ENCODE peak calls at places on chromosome 4, in six cellular contexts. L is left cardiac atrium, P is NCI-H1105, K is uterus, G is fibroblast of mammary gland, E is HepG2. C is an unnamed sample.

GRCh38 chr4:165055601-165056000 is 1.9 kb downstream of the TRIM75 start:
- DNase-seq in L (no peak), P (no peak), K (no peak), G (no peak), E (no peak), C (no peak)

GRCh38 chr4:74544655-74545361 is 99.9 kb downstream of the AREG start:
- DNase-seq in L (no peak), P (no peak), K (no peak), G (peak), E (peak), C (peak)

GRCh38 chr4:101009471-101009870 is 337.9 kb downstream of the PPP3CA start:
- DNase-seq in L (no peak), P (no peak), K (no peak), G (no peak), E (no peak), C (no peak)

GRCh38 chr4:72255269-72255668 is 223.5 kb downstream of the NPFFR2 start:
- DNase-seq in L (no peak), P (no peak), K (no peak), G (no peak), E (no peak), C (no peak)

GRCh38 chr4:174282836-174283506 is 496 bp downstream of the FBXO8 start:
- DNase-seq in L (peak), P (peak), K (peak), G (peak), E (peak), C (peak)

GRCh38 chr4:122047706-122048425 is 96.0 kb upstream of the TRPC3 start:
- DNase-seq in L (no peak), P (no peak), K (no peak), G (no peak), E (no peak), C (no peak)

GRCh38 chr4:2949782-2950125 is 13.5 kb downstream of the NOP14 start:
- DNase-seq in L (no peak), P (no peak), K (no peak), G (no peak), E (no peak), C (no peak)

GRCh38 chr4:93827272-93827947 is 1.1 kb upstream of the ATOH1 start:
- DNase-seq in L (no peak), P (no peak), K (no peak), G (no peak), E (no peak), C (peak)

GRCh38 chr4:168440442-168441264 is 39.6 kb downstream of the DDX60L start:
- DNase-seq in L (no peak), P (no peak), K (no peak), G (peak), E (no peak), C (peak)

GRCh38 chr4:16413794-16414555 is 187.7 kb upstream of the TAPT1 start:
- DNase-seq in L (no peak), P (no peak), K (no peak), G (no peak), E (no peak), C (no peak)

C was measured in epithelial cell of esophagus.